ENCODE peak calls at places on chromosomes 11 and 22, in eight cellular contexts. D is fibroblast of pulmonary artery; I is sigmoid colon; M is A172; B is fibroblast of lung; S is lung microvascular endothelial cell; Z is SJCRH30; H is stimulated activated CD4-positive, alpha-beta T cell treated with anti-CD3 and anti-CD28 coated beads, Interleukin-4, amount 100 ng/mL, for 48 hours. G is an unnamed sample.

GRCh38 chr11:133945087-133945974 is 11.4 kb downstream of the IGSF9B start:
- DNase-seq in Z (no peak), S (peak; percentile 35), I (peak; percentile 83), D (peak; percentile 37), M (no peak), B (no peak), H (peak; percentile 60), G (peak; percentile 28)

GRCh38 chr11:100895449-100895848 is 208.4 kb downstream of the ARHGAP42 start:
- DNase-seq in S (no peak), I (no peak), M (no peak), B (no peak), D (no peak), Z (no peak), H (no peak), G (no peak)

GRCh38 chr11:30653606-30654005 is 67.5 kb upstream of the MPPED2 start:
- DNase-seq in S (no peak), Z (no peak), H (no peak), M (no peak), I (no peak), D (no peak), B (peak; percentile 3), G (no peak)

GRCh38 chr11:77236901-77237300 is 64.6 kb downstream of the GDPD4 start:
- DNase-seq in S (no peak), M (no peak), B (no peak), H (no peak), I (no peak), Z (no peak), D (no peak), G (peak; percentile 35)

GRCh38 chr11:65849771-65850216 is 8.2 kb downstream of the CFL1 start:
- DNase-seq in M (no peak), B (no peak), S (no peak), Z (no peak), H (no peak), D (no peak), I (no peak), G (no peak)

GRCh38 chr11:134033696-134034491 is 35.0 kb upstream of the JAM3 start:
- DNase-seq in M (peak; percentile 81), B (peak; percentile 80), S (peak; percentile 56), D (peak; percentile 83), H (peak; percentile 43), I (peak; percentile 95), Z (peak; percentile 83), G (peak; percentile 62)

GRCh38 chr22:18056161-18056666 is 21.6 kb upstream of the PEX26 start:
- DNase-seq in S (no peak), H (no peak), M (peak; percentile 71), B (peak; percentile 82), I (no peak), Z (no peak), D (no peak), G (peak; percentile 51)

GRCh38 chr22:23565942-23566715 is 14.0 kb downstream of the IGLL1 start:
- DNase-seq in B (no peak), D (no peak), S (peak; percentile 68), I (peak; percentile 51), H (no peak), Z (no peak), M (no peak), G (no peak)

GRCh38 chr11:17403977-17404759 is 15.7 kb upstream of the KCNJ11 start:
- DNase-seq in H (no peak), D (peak; percentile 10), M (peak; percentile 60), Z (peak; percentile 42), S (no peak), B (no peak), I (no peak), G (no peak)

GRCh38 chr22:25120093-25120561 is 79.5 kb upstream of the CRYBB3 start:
- DNase-seq in Z (peak; percentile 96), D (peak; percentile 19), S (no peak), M (peak; percentile 21), I (no peak), B (no peak), H (no peak), G (peak; percentile 77)

GRCh38 chr11:78790784-78791183 is 216.1 kb upstream of the NARS2 start:
- DNase-seq in B (no peak), M (no peak), Z (no peak), I (peak; percentile 80), H (no peak), S (no peak), D (no peak), G (no peak)

GRCh38 chr11:7486731-7487130 is 1.4 kb downstream of the OLFML1 start:
- DNase-seq in I (no peak), Z (no peak), M (no peak), B (peak; percentile 44), S (no peak), H (no peak), D (no peak), G (no peak)

GRCh38 chr22:41565403-41566054 is 4.7 kb downstream of the CSDC2 start:
- DNase-seq in B (peak; percentile 88), M (peak; percentile 91), H (peak; percentile 12), S (peak; percentile 33), D (peak; percentile 84), I (peak; percentile 88), Z (peak; percentile 73), G (peak; percentile 68)

GRCh38 chr11:131661137-131661536 is 290.7 kb downstream of the NTM start:
- DNase-seq in Z (no peak), D (peak; percentile 1), H (no peak), I (no peak), B (peak; percentile 21), M (no peak), S (no peak), G (no peak)

GRCh38 chr11:30016588-30017363 is at the start of gene KCNA4:
- DNase-seq in D (peak; percentile 36), H (peak; percentile 2), S (no peak), M (no peak), B (no peak), I (no peak), Z (no peak), G (no peak)

GRCh38 chr11:46658259-46658658 is 40.9 kb downstream of the ATG13 start:
- DNase-seq in Z (no peak), H (no peak), S (no peak), D (peak; percentile 88), M (no peak), I (peak; percentile 81), B (peak; percentile 85), G (no peak)

GRCh38 chr11:65180877-65181568 is 705 bp upstream of the CAPN1 start:
- DNase-seq in I (peak; percentile 82), M (peak; percentile 43), D (peak; percentile 66), Z (peak; percentile 81), H (peak; percentile 58), S (peak; percentile 74), B (peak; percentile 58), G (peak; percentile 72)

GRCh38 chr11:9609002-9609759 is 35.7 kb downstream of the WEE1 start:
- DNase-seq in H (no peak), I (no peak), Z (no peak), B (no peak), D (no peak), M (no peak), S (no peak), G (no peak)

G was measured in PC-3.